ENCODE peak calls at places on chromosomes 2 and 18, in six cellular contexts. Y is WTC11, L is HepG2, B is HCT116, A is GM12878, F is H1. H is an unnamed sample.

GRCh38 chr2:8145385-8145784 is 536.5 kb upstream of the ID2 start:
- DNase-seq in Y (no peak), L (no peak), B (no peak), A (no peak), F (no peak), H (no peak)

GRCh38 chr18:1103567-1103966 is 198.9 kb downstream of the ADCYAP1 start:
- DNase-seq in Y (no peak), L (no peak), B (no peak), A (no peak), F (no peak), H (no peak)

GRCh38 chr2:128661955-128662564 is 343.4 kb upstream of the HS6ST1 start:
- DNase-seq in Y (no peak), L (no peak), B (no peak), A (no peak), F (no peak), H (no peak)

GRCh38 chr2:164495491-164496223 is 125.6 kb downstream of the GRB14 start:
- DNase-seq in Y (no peak), L (peak), B (peak), A (no peak), F (no peak), H (no peak)

GRCh38 chr2:201158111-201158929 is 24.6 kb upstream of the CASP10 start:
- DNase-seq in Y (peak), L (peak), B (peak), A (peak), F (peak), H (peak)

GRCh38 chr2:173359231-173359630 is 4.6 kb downstream of the CDCA7 start:
- DNase-seq in Y (no peak), L (no peak), B (no peak), A (peak), F (no peak), H (no peak)

GRCh38 chr18:649341-649740 is 8.1 kb upstream of the TYMS start:
- DNase-seq in Y (no peak), L (peak), B (no peak), A (no peak), F (no peak), H (no peak)

GRCh38 chr2:18232731-18233438 is 327.6 kb downstream of the RDH14 start:
- DNase-seq in Y (no peak), L (peak), B (no peak), A (no peak), F (no peak), H (no peak)

GRCh38 chr2:73852020-73852419 is 23.3 kb downstream of the STAMBP start:
- DNase-seq in Y (no peak), L (no peak), B (peak), A (no peak), F (no peak), H (peak)

GRCh38 chr2:71792926-71793761 is 339.8 kb downstream of the DYSF start:
- DNase-seq in Y (no peak), L (peak), B (no peak), A (no peak), F (no peak), H (no peak)

GRCh38 chr2:175403599-175404221 is 222.2 kb upstream of the ATP5MC3 start:
- DNase-seq in Y (no peak), L (no peak), B (no peak), A (no peak), F (no peak), H (no peak)
- TF ChIP-seq ATF3 in Y (no peak), L (no peak), B (no peak), A (no peak), F (no peak), H (no peak)

DNA sequence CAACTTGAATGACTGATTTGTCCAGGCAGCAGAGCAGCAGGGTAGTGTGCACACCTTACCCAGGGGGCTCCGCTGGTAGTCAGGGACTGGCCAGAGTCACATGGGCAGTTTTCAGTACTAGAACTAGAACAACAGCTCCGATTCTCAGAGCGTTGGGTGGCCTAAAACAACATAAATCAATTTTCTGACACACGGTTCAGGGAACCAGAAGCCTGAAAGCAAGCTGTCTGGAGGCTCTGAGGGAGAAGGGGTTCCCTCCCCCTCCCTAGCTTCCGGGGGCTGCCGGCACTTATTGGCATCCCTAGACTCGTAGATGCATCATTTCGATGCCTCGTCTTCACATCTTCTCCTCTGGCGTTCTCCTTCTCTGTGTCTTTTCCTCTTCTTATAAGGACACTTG is 13.4 kb upstream of the ITGB6 start:
- DNase-seq in Y (no peak), L (no peak), B (no peak), A (no peak), F (no peak), H (no peak)
- TF ChIP-seq ATF3 in Y (no peak), L (no peak), B (no peak), A (no peak), F (no peak), H (no peak)

DNA sequence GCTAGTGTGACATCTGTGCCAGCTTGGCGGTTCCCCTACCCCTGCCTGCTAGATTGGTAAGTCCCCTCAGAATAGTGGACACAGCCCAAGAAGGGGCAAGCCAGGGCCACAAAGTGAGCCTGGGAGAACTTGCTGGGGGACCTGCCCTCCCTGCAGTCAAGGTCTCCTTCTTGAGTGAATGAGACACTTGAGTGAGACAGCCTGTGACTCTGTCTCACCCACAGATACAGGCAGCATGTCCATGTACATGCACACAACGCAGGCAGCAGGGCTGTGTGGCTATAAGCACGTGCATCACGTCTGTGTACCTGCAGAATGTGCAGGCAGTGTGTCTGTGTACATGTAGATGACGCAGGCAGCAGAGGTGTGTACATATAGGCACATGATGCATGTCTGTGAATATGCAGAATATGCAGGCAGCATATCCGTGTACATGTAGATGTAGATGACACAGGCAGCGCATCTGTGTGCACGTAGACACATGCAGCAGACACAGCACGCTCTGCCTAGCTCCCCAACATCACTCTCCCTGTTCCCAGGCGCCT is 147.3 kb upstream of the TWIST2 start:
- DNase-seq in Y (no peak), L (no peak), B (no peak), A (no peak), F (no peak), H (no peak)
- TF ChIP-seq ATF3 in Y (no peak), L (no peak), B (no peak), A (no peak), F (no peak), H (no peak)

GRCh38 chr2:42961948-42962347 is 169.6 kb upstream of the HAAO start:
- DNase-seq in Y (no peak), L (no peak), B (no peak), A (no peak), F (no peak), H (no peak)
- TF ChIP-seq ATF3 in Y (no peak), L (no peak), B (no peak), A (no peak), F (no peak), H (no peak)

GRCh38 chr2:227347117-227347516 is 22.1 kb downstream of the MFF start:
- DNase-seq in Y (no peak), L (no peak), B (no peak), A (no peak), F (no peak), H (no peak)
- TF ChIP-seq ATF3 in Y (no peak), L (no peak), B (no peak), A (no peak), F (no peak), H (no peak)

GRCh38 chr2:98501223-98501622 is 56.6 kb downstream of the INPP4A start:
- DNase-seq in Y (no peak), L (no peak), B (no peak), A (no peak), F (no peak), H (no peak)

GRCh38 chr2:98504386-98505109 is 59.9 kb downstream of the INPP4A start:
- DNase-seq in Y (no peak), L (no peak), B (no peak), A (no peak), F (no peak), H (no peak)

GRCh38 chr2:98501896-98502295 is 57.2 kb downstream of the INPP4A start:
- DNase-seq in Y (no peak), L (no peak), B (no peak), A (no peak), F (no peak), H (no peak)

GRCh38 chr2:98503481-98504096 is 58.9 kb downstream of the INPP4A start:
- DNase-seq in Y (no peak), L (no peak), B (no peak), A (no peak), F (no peak), H (no peak)

GRCh38 chr2:98502556-98503335 is 58.1 kb downstream of the INPP4A start:
- DNase-seq in Y (no peak), L (no peak), B (no peak), A (no peak), F (no peak), H (no peak)
- TF ChIP-seq ATF3 in Y (no peak), L (no peak), B (no peak), A (no peak), F (no peak), H (no peak)

DNA sequence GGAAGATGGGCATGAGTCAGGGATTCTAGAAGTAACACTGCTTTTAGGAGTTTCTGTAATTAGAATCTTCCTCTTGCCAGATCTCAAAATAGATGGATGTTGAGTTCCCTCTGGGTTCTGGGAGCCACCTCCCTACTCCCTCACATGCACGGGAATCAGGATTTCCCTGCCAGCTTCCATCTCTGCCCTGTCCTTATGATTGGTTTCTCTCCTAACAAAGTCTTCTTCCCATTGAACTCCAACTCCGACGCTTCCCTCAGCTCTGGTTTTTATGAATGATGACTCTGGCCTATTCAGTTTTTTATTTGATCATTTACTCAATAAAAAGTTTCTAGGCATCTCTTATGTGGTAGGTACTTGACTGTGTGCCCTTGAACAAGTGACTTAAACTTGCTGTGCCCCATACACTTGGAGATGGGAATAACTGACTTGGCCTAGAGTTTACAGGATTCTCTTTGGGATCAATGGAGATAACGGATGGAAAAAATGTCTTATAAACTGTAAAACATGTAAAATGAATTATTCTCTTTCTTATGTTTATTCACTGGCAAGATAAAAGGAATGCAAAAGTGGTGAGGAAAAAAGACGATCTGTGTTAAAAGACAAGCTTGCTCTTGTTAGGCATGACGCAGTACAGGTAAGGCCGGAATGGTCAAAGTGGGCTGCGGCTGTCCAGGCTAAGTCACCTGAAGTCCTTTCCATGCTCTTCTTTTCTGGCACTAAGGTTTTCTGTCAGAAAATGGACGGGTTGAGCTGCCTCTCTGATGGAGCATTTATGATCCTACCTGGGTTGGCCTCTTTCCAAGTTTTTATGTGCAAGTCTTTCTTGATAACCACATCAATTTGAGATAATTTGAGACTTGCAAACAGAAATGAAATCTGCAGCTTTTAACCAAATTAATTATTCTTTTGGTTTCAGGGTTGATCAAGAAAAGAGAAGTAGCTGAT is 199.6 kb downstream of the MYCN start:
- DNase-seq in Y (no peak), L (no peak), B (no peak), A (no peak), F (peak), H (no peak)
- TF ChIP-seq ATF3 in Y (no peak), L (no peak), B (no peak), A (no peak), F (no peak), H (no peak)

GRCh38 chr18:58309610-58310239 is 265.7 kb downstream of the NEDD4L start:
- DNase-seq in Y (no peak), L (no peak), B (no peak), A (no peak), F (no peak), H (no peak)

GRCh38 chr18:58308463-58308862 is 264.4 kb downstream of the NEDD4L start:
- DNase-seq in Y (no peak), L (no peak), B (no peak), A (no peak), F (no peak), H (no peak)

GRCh38 chr18:58309099-58309498 is 265.1 kb downstream of the NEDD4L start:
- DNase-seq in Y (no peak), L (no peak), B (no peak), A (no peak), F (no peak), H (no peak)

GRCh38 chr18:58305792-58306191 is 261.8 kb downstream of the NEDD4L start:
- DNase-seq in Y (no peak), L (no peak), B (no peak), A (no peak), F (no peak), H (no peak)

DNA sequence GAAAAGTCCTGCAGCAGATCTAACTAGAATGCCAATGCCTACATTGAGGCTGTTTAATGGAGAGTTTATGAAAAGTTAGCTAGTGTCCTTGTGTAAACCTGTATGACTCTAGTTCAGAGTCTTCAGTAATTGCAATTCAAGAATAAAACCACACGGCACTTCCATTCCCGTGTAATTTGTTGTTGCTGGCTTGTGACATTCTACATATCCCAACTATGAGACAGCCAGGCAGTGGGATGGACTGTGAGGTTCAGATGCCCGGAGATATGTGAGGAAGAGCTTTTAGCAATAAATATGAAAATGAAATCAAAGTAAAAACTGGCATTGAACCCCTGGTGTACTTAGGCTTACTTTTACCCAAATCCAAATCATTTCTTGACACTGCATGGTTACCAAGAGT is 263.4 kb downstream of the NEDD4L start:
- DNase-seq in Y (no peak), L (no peak), B (no peak), A (no peak), F (no peak), H (no peak)
- TF ChIP-seq ATF3 in Y (no peak), L (no peak), B (no peak), A (no peak), F (no peak), H (no peak)